ENCODE peak calls at places on chromosome 10, in seven cellular contexts. L is cardiac fibroblast; W is foreskin fibroblast; H is NCI-H2081; S is AML-193; Q is stimulated activated CD4-positive, alpha-beta T cell treated with anti-CD3 and anti-CD28 coated beads, TNF-alpha, amount 100 ng/mL, for 1 hour; G is epithelial cell of esophagus. B is an unnamed sample.

GRCh38 chr10:49352323-49352722 is 43.6 kb downstream of the DRGX start:
- DNase-seq in W (no peak), H (no peak), S (no peak), Q (no peak), L (no peak), G (no peak), B (no peak)

GRCh38 chr10:62017141-62017870 is 115.8 kb downstream of the ARID5B start:
- DNase-seq in S (no peak), G (no peak), Q (no peak), H (no peak), L (no peak), W (no peak), B (no peak)

GRCh38 chr10:13834581-13835286 is 248.0 kb downstream of the PRPF18 start:
- DNase-seq in S (no peak), Q (no peak), H (no peak), G (no peak), W (no peak), L (peak), B (no peak)

GRCh38 chr10:133474833-133475734 is 21.3 kb downstream of the SCART1 start:
- DNase-seq in L (no peak), Q (peak), W (no peak), H (no peak), S (no peak), G (no peak), B (no peak)

GRCh38 chr10:87931836-87932230 is 68.4 kb downstream of the PTEN start:
- DNase-seq in S (no peak), H (no peak), W (no peak), G (no peak), Q (no peak), L (no peak), B (no peak)

GRCh38 chr10:42783181-42783549 is 570 bp downstream of the BMS1 start:
- DNase-seq in S (no peak), Q (no peak), G (peak), W (peak), L (peak), H (peak), B (no peak)

GRCh38 chr10:75978213-75978612 is 546.8 kb downstream of the LRMDA start:
- DNase-seq in S (no peak), W (no peak), Q (no peak), G (no peak), H (no peak), L (no peak), B (no peak)

GRCh38 chr10:88209837-88210552 is 346.6 kb downstream of the PTEN start:
- DNase-seq in Q (no peak), H (no peak), W (peak), S (peak), L (peak), G (peak), B (no peak)

B was measured in central memory CD8-positive, alpha-beta T cell.